ENCODE peak calls at places on chromosomes 2 and 18, in six cellular contexts. T, D, J, Y, Q and V are unnamed samples.

GRCh38 chr2:195575021-195575420 is 82.0 kb upstream of the SLC39A10 start:
- DNase-seq in J (no peak), D (no peak), T (no peak), Q (no peak), Y (no peak), V (no peak)

GRCh38 chr2:207226243-207226642 is 60.5 kb upstream of the KLF7 start:
- DNase-seq in T (no peak), D (no peak), J (no peak), Y (no peak), Q (no peak), V (no peak)

GRCh38 chr2:201950606-201951005 is 83.0 kb upstream of the FZD7 start:
- DNase-seq in T (peak; percentile 27), J (no peak), Y (no peak), Q (no peak), D (no peak), V (no peak)

GRCh38 chr2:200860092-200860795 is 4.2 kb downstream of the CLK1 start:
- DNase-seq in D (no peak), T (peak; percentile 43), J (no peak), Q (peak; percentile 8), Y (no peak), V (no peak)

GRCh38 chr2:165401285-165401852 is 68.1 kb upstream of the CSRNP3 start:
- DNase-seq in T (peak; percentile 88), Q (peak; percentile 90), J (peak; percentile 23), Y (peak; percentile 80), D (peak; percentile 67), V (peak; percentile 91)

GRCh38 chr18:58793361-58793760 is 71.3 kb upstream of the ZNF532 start:
- DNase-seq in T (peak; percentile 81), D (no peak), Y (no peak), J (no peak), Q (no peak), V (no peak)

GRCh38 chr2:25378731-25379490 is 37.2 kb upstream of the DNMT3A start:
- DNase-seq in J (no peak), Y (no peak), Q (no peak), D (no peak), T (no peak), V (no peak)

GRCh38 chr2:67502346-67503065 is 105.4 kb downstream of the ETAA1 start:
- DNase-seq in T (no peak), J (no peak), D (no peak), Y (no peak), Q (no peak), V (no peak)

GRCh38 chr2:74002515-74003391 is 18.0 kb downstream of the TET3 start:
- DNase-seq in Y (peak; percentile 95), T (peak; percentile 77), J (peak; percentile 82), Q (peak; percentile 91), D (peak; percentile 61), V (peak; percentile 93)

GRCh38 chr2:218285604-218286003 is 6.7 kb downstream of the TMBIM1 start:
- DNase-seq in D (no peak), J (no peak), Y (no peak), Q (no peak), T (peak; percentile 62), V (no peak)

GRCh38 chr2:207532676-207533075 is 2.9 kb downstream of the CREB1 start:
- DNase-seq in Y (no peak), Q (no peak), D (no peak), J (no peak), T (no peak), V (no peak)

GRCh38 chr18:10133516-10133915 is 219.7 kb downstream of the VAPA start:
- DNase-seq in Q (no peak), T (no peak), Y (no peak), D (no peak), J (no peak), V (no peak)

GRCh38 chr18:34947711-34948125 is 93.5 kb upstream of the MAPRE2 start:
- DNase-seq in Q (no peak), D (peak; percentile 66), T (peak; percentile 89), Y (no peak), J (no peak), V (no peak)

DNA sequence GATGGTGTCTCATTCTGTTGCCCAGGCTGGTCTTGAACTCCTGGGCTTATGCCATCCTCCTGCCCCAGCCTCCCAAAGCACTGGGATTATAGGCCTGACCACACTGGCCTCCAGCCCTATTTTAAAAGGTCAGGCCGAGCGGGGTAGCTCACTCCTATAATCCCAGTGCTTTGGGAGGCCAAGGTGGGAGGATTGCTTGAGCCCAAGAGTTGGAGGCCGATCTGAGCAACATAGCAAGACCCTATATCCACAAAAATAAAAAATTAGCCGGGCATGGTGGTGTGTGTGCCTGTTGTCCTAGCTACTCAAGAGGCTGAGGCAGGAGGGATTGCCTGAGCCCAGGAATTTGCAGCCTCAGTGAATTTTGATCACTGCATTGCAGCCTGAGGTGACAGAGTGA is 3.9 kb downstream of the CAB39 start:
- DNase-seq in J (no peak), D (no peak), Q (no peak), T (no peak), Y (no peak), V (no peak)
- H3K27ac ChIP-seq in J (no peak overlapping the region), D (no peak overlapping the region), Q (no peak overlapping the region), T (no peak overlapping the region), Y (no peak overlapping the region), V (no peak overlapping the region)

GRCh38 chr2:129402076-129402475 is 577.4 kb upstream of the RAB6C start:
- DNase-seq in J (no peak), D (no peak), Q (no peak), T (no peak), Y (no peak), V (peak; percentile 39)
- TF ChIP-seq EZH2 in J (no peak), D (no peak), Q (no peak), T (no peak), Y (no peak), V (no peak)

GRCh38 chr2:12316464-12316863 is 400.3 kb upstream of the TRIB2 start:
- DNase-seq in J (no peak), D (no peak), Y (no peak), Q (no peak), T (no peak), V (no peak)

GRCh38 chr2:12317853-12318426 is 398.8 kb upstream of the TRIB2 start:
- DNase-seq in Y (no peak), D (no peak), J (no peak), T (peak; percentile 98), Q (no peak), V (peak; percentile 17)

GRCh38 chr2:12318427-12319057 is 398.2 kb upstream of the TRIB2 start:
- DNase-seq in D (no peak), Y (no peak), T (no peak), Q (no peak), J (no peak), V (peak; percentile 76)

GRCh38 chr2:12315224-12315623 is 401.5 kb upstream of the TRIB2 start:
- DNase-seq in Q (no peak), J (no peak), T (no peak), D (no peak), Y (no peak), V (no peak)

DNA sequence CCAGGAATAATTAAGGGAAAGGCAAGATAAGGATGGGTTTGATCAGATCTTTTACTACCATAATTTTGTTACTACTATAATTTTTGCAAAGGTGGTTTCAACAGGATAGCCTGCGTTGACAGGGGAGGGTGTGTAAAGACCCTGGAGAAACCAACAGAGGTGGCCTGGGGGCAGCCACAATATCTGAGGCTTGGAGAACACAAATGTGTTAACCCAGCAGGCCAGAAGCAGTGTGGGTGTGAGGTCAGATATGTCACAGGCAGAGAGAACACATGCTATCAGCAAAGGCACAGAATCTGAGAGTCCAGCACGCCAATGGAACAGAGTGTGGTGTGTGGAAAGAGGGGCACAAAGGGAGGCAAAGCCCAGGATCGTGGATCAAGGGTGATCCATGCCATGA is 399.4 kb upstream of the TRIB2 start:
- DNase-seq in D (no peak), Q (no peak), T (no peak), J (no peak), Y (no peak), V (no peak)
- H3K27ac ChIP-seq in D (no peak overlapping the region), Q (no peak overlapping the region), T (no peak overlapping the region), J (no peak overlapping the region), Y (no peak overlapping the region), V (no peak overlapping the region)

DNA sequence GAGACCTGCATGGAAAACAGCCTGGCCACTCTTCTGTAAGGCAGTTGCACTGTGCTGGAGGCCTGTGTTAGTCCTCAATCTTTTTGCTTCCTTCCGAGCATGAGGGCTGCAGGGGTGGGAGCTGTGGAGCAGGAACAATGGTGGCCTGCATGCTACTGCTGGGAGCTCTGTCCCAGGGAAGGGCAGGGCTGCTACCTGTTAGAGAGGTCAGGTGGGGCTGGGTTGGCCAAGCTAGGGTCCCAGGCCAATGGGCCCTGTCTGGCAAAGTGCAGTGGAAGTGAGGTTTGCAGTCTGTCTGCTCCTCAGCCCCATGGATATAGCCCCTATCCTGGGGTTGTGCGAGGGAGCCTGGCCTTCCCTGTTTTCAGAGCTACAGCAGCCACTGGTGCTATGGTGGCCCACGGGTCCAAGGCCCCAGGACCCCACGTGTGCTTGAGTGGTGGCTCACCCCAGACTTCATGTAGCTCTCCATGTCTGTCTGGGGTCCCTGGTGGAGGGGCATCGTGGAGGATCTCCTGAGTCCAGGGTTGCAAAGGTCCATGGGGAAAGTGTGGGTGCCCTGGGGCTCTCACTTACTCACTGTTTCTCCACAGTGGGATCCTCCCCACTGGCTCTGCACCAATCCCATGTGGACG is 1212.6 kb upstream of the NXPH2 start:
- DNase-seq in T (no peak), D (no peak), Q (no peak), J (no peak), Y (no peak), V (no peak)
- TF ChIP-seq EZH2 in T (no peak), D (no peak), Q (no peak), J (no peak), Y (no peak), V (no peak)

DNA sequence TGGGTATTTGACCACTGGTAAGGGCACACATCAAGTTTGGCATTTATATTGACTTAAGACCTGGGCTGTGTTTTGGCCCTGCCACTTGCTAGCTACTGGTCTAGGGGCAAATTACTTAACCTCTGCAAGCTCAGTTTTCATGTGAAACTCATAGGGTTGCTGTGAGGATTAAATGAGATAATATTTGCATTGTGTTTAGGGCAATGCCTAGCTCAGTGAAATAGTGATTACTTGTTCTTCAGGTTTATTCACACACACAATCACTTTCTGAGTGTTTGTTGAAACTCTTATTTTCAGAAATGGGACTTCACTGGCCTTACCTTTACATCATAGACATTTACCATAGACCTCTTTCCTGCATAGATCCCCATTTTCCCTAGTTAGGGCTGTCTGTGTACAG is 12.3 kb downstream of the CERS6 start:
- DNase-seq in J (no peak), D (no peak), T (no peak), Y (no peak), Q (no peak), V (no peak)
- H3K27ac ChIP-seq in J (no peak overlapping the region), D (no peak overlapping the region), T (no peak overlapping the region), Y (no peak overlapping the region), Q (no peak overlapping the region), V (no peak overlapping the region)

GRCh38 chr18:7116832-7117389 is 686 bp downstream of the LAMA1 start:
- DNase-seq in J (no peak), Y (peak; percentile 83), T (no peak), D (no peak), Q (peak; percentile 60), V (no peak)
- TF ChIP-seq EZH2 in J (no peak), Y (no peak), T (no peak), D (peak; percentile 82), Q (no peak), V (no peak)